ENCODE peak calls at places on chromosomes 11 and 22, in four cellular contexts. F, W, M and J are unnamed samples.

GRCh38 chr11:12281571-12282478 is 95.5 kb upstream of the PARVA start:
- DNase-seq in M (peak; percentile 78), W (peak; percentile 37), F (peak; percentile 67), J (no peak)

GRCh38 chr11:12143461-12144258 is 33.3 kb downstream of the MICAL2 start:
- DNase-seq in M (no peak), F (no peak), W (no peak), J (no peak)

GRCh38 chr22:23478175-23478574 is 101.9 kb downstream of the IGLL1 start:
- DNase-seq in M (no peak), F (no peak), W (no peak), J (no peak)

GRCh38 chr11:73184953-73185671 is 33.0 kb upstream of the P2RY2 start:
- DNase-seq in F (no peak), M (no peak), W (no peak), J (no peak)

GRCh38 chr11:94835571-94835970 is 67.4 kb downstream of the AMOTL1 start:
- DNase-seq in W (no peak), M (no peak), F (no peak), J (no peak)

GRCh38 chr11:123578778-123579481 is 75.5 kb downstream of the SCN3B start:
- DNase-seq in W (no peak), M (no peak), F (no peak), J (no peak)

GRCh38 chr11:122181893-122182292 is 65.9 kb upstream of the BLID start:
- DNase-seq in F (no peak), W (no peak), M (no peak), J (no peak)

GRCh38 chr22:31046591-31047226 is 34.4 kb upstream of the SMTN start:
- DNase-seq in W (no peak), M (no peak), F (no peak), J (no peak)

GRCh38 chr11:113118104-113118503 is 156.9 kb downstream of the NCAM1 start:
- DNase-seq in F (no peak), M (no peak), W (no peak), J (no peak)

GRCh38 chr22:22720201-22720723 is 75.8 kb downstream of the GGTLC2 start:
- DNase-seq in F (no peak), M (peak; percentile 21), W (no peak), J (no peak)

GRCh38 chr11:33808228-33808828 is 34.0 kb upstream of the FBXO3 start:
- DNase-seq in F (peak; percentile 68), W (peak; percentile 80), M (peak; percentile 59), J (no peak)

GRCh38 chr11:68167474-68167873 is 45.6 kb downstream of the KMT5B start:
- DNase-seq in M (no peak), W (no peak), F (no peak), J (no peak)

GRCh38 chr11:75558939-75559843 is 2.9 kb upstream of the SERPINH1 start:
- DNase-seq in W (no peak), M (no peak), F (no peak), J (no peak)

GRCh38 chr11:11263238-11264030 is 89.6 kb downstream of the CSNK2A3 start:
- DNase-seq in M (peak; percentile 14), W (no peak), F (no peak), J (no peak)

GRCh38 chr11:17846852-17847453 is 112.4 kb downstream of the KCNC1 start:
- DNase-seq in W (no peak), M (no peak), F (peak; percentile 43), J (no peak)

GRCh38 chr11:112103446-112103845 is 16.8 kb downstream of the SDHD start:
- DNase-seq in W (no peak), F (no peak), M (no peak), J (no peak)

GRCh38 chr22:32800158-32800557 is 1.3 kb upstream of the TIMP3 start:
- DNase-seq in M (no peak), W (no peak), F (no peak), J (no peak)

GRCh38 chr11:133228406-133229330 is 303.6 kb downstream of the OPCML start:
- DNase-seq in W (no peak), M (no peak), F (peak; percentile 40), J (no peak)

GRCh38 chr22:49238181-49239141 is 589.2 kb downstream of the BRD1 start:
- DNase-seq in M (no peak), W (no peak), F (no peak), J (no peak)

GRCh38 chr11:128057786-128058395 is 529.5 kb downstream of the ETS1 start:
- DNase-seq in F (no peak), W (no peak), M (no peak), J (no peak)

GRCh38 chr11:45354976-45355705 is 69.0 kb upstream of the SYT13 start:
- DNase-seq in F (peak; percentile 60), W (peak; percentile 68), M (peak; percentile 16), J (no peak)

GRCh38 chr11:112320668-112321067 is 60.0 kb upstream of the PLET1 start:
- DNase-seq in W (no peak), F (no peak), M (peak; percentile 40), J (no peak)

GRCh38 chr11:114183041-114183511 is 113.1 kb upstream of the NNMT start:
- DNase-seq in F (no peak), W (no peak), M (no peak), J (no peak)

GRCh38 chr11:114307524-114308203 is 11.5 kb downstream of the NNMT start:
- DNase-seq in M (peak; percentile 63), W (no peak), F (no peak), J (no peak)